ENCODE peak calls at places on chromosomes 11 and 22, in four cellular contexts. One of them, this sample, is unnamed.

GRCh38 chr22:31343235-31344191 is 2.6 kb downstream of the PATZ1 start:
- DNase-seq in GM12878: no peak
- DNase-seq in A549: no peak
- DNase-seq in HepG2: no peak
- DNase-seq in this sample: peak

GRCh38 chr11:4095509-4096230 is 1.1 kb downstream of the RRM1 start:
- DNase-seq in HepG2: peak
- DNase-seq in A549: peak
- DNase-seq in GM12878: no peak
- DNase-seq in this sample: peak

GRCh38 chr11:112961146-112961668 is at the start of gene NCAM1:
- DNase-seq in HepG2: peak
- DNase-seq in A549: peak
- DNase-seq in GM12878: no peak
- DNase-seq in this sample: peak

GRCh38 chr22:31621507-31622160 is 40.4 kb downstream of the PISD start:
- DNase-seq in A549: no peak
- DNase-seq in HepG2: no peak
- DNase-seq in GM12878: no peak
- DNase-seq in this sample: no peak

GRCh38 chr22:46758867-46759290 is 3.6 kb upstream of the TBC1D22A start:
- DNase-seq in HepG2: peak
- DNase-seq in A549: peak
- DNase-seq in GM12878: no peak
- DNase-seq in this sample: peak

GRCh38 chr11:37811349-37811748 is 1213.3 kb upstream of the RAG2 start:
- DNase-seq in HepG2: no peak
- DNase-seq in A549: no peak
- DNase-seq in GM12878: no peak
- DNase-seq in this sample: no peak

GRCh38 chr11:119803139-119803538 is 74.1 kb upstream of the NECTIN1 start:
- DNase-seq in GM12878: no peak
- DNase-seq in HepG2: no peak
- DNase-seq in A549: no peak
- DNase-seq in this sample: no peak

GRCh38 chr11:72598901-72599300 is 75.3 kb downstream of the PDE2A start:
- DNase-seq in A549: peak
- DNase-seq in HepG2: peak
- DNase-seq in GM12878: no peak
- DNase-seq in this sample: peak

GRCh38 chr11:379205-380094 is 10.2 kb downstream of the B4GALNT4 start:
- DNase-seq in GM12878: no peak
- DNase-seq in A549: no peak
- DNase-seq in HepG2: no peak
- DNase-seq in this sample: no peak

GRCh38 chr11:85756401-85757200 is 54.3 kb downstream of the SYTL2 start:
- DNase-seq in GM12878: no peak
- DNase-seq in A549: no peak
- DNase-seq in HepG2: no peak
- DNase-seq in this sample: no peak

GRCh38 chr22:40463017-40463631 is 92.7 kb downstream of the SGSM3 start:
- DNase-seq in A549: no peak
- DNase-seq in HepG2: no peak
- DNase-seq in GM12878: peak
- DNase-seq in this sample: no peak

GRCh38 chr11:124493256-124493655 is 47.8 kb upstream of the OR8B8 start:
- DNase-seq in A549: no peak
- DNase-seq in GM12878: no peak
- DNase-seq in HepG2: no peak
- DNase-seq in this sample: no peak

GRCh38 chr11:69552951-69553350 is 71.5 kb downstream of the LINC01488 start:
- DNase-seq in GM12878: no peak
- DNase-seq in HepG2: no peak
- DNase-seq in A549: no peak
- DNase-seq in this sample: no peak

GRCh38 chr11:93000511-93001476 is 31.3 kb downstream of the MTNR1B start:
- DNase-seq in A549: peak
- DNase-seq in GM12878: no peak
- DNase-seq in HepG2: peak
- DNase-seq in this sample: peak

GRCh38 chr11:19980957-19981669 is 179.2 kb downstream of the DBX1 start:
- DNase-seq in HepG2: peak
- DNase-seq in GM12878: no peak
- DNase-seq in A549: no peak
- DNase-seq in this sample: peak
- TF ChIP-seq PBX3 in HepG2: no peak
- TF ChIP-seq PBX3 in GM12878: no peak
- TF ChIP-seq PBX3 in A549: no peak
- TF ChIP-seq PBX3 in this sample: no peak

GRCh38 chr11:76076749-76077148 is 129.6 kb downstream of the WNT11 start:
- DNase-seq in GM12878: no peak
- DNase-seq in HepG2: no peak
- DNase-seq in A549: no peak
- DNase-seq in this sample: no peak
- TF ChIP-seq EP300 in GM12878: no peak
- TF ChIP-seq EP300 in HepG2: no peak
- TF ChIP-seq EP300 in A549: no peak
- TF ChIP-seq EP300 in this sample: no peak

GRCh38 chr22:35949243-35949642 is 79.4 kb downstream of the RBFOX2 start:
- DNase-seq in GM12878: no peak
- DNase-seq in HepG2: peak
- DNase-seq in A549: no peak
- DNase-seq in this sample: no peak
- TF ChIP-seq MAX in GM12878: no peak
- TF ChIP-seq MAX in HepG2: no peak
- TF ChIP-seq MAX in A549: no peak
- TF ChIP-seq MAX in this sample: no peak

DNA sequence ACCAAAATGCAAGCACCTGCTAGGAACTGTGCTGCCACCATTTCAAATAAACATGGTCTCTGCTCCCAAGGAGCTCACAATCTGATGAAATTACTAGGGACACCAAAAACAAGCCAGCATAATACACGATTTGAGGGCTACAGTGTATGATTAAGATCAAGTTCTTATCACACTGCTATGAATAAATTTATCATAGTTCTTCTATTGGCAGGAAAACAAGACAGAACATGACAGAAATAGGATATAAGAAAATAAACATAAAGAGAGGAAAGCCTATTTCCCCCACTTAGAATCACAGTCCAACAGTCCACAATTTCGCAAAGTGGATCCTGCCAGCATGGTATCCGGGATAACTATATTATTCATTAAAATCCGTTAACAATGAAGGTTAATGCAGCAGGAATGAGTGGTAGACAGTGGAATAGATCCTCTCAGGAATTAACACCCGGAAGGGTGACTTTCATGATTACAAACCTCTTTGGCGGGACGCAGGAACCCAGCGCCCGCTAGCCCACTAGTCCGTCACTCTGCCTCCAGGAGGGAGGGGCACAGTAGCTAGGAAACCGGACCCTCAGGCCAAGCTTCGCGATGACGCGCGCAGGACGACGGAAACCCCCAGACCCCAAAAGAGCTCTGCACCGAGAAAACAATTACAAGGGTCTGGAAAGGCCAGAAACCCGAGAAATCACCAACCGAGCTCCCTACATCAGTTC is 665 bp downstream of the CCDC82 start:
- DNase-seq in A549: peak
- DNase-seq in GM12878: peak
- DNase-seq in HepG2: peak
- DNase-seq in this sample: peak
- TF ChIP-seq PBX3 in A549: no peak
- TF ChIP-seq PBX3 in GM12878: peak
- TF ChIP-seq PBX3 in HepG2: no peak
- TF ChIP-seq PBX3 in this sample: peak

DNA sequence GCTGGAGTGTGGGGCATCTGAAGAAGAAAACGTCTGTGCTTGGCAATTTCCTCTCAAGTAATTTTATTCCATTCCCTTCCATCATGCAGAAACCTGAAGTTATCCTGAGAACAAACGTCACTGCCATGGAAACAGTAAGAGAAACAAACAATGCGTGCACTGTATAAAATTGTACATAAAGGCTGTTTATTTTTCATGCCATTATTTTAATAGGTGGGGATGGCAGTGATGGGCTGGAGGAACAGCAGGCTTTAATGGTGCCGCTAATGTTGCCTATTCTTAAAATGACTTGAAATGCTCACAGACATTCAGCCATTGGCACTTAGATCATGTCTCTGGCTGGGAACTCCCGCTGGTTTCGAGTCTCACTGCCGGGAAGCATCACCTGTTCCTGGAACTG is 7.5 kb upstream of the SEZ6L start:
- DNase-seq in HepG2: no peak
- DNase-seq in GM12878: no peak
- DNase-seq in A549: no peak
- DNase-seq in this sample: no peak
- TF ChIP-seq EP300 in HepG2: no peak
- TF ChIP-seq EP300 in GM12878: no peak
- TF ChIP-seq EP300 in A549: no peak
- TF ChIP-seq EP300 in this sample: no peak

GRCh38 chr11:58856806-58857205 is 12.3 kb upstream of the GLYATL2 start:
- DNase-seq in GM12878: no peak
- DNase-seq in HepG2: no peak
- DNase-seq in A549: no peak
- DNase-seq in this sample: no peak
- TF ChIP-seq MAX in GM12878: no peak
- TF ChIP-seq MAX in HepG2: no peak
- TF ChIP-seq MAX in A549: no peak
- TF ChIP-seq MAX in this sample: no peak

This sample was measured in SK-N-SH.